ENCODE peak calls at places on chromosomes 2 and 18, in five cellular contexts. B is NCI-H1092 treated with DMSO at 0.1 percent for 48 hours, D is left ventricle myocardium inferior, R is KBM-7, O is HAP-1. I is an unnamed sample.

GRCh38 chr18:53070706-53071105 is 730.7 kb downstream of the DCC start:
- DNase-seq in R (no peak), B (peak), O (no peak), D (no peak), I (no peak)

GRCh38 chr18:49321800-49322461 is 138.5 kb downstream of the DYM start:
- DNase-seq in O (no peak), R (no peak), B (no peak), D (no peak), I (no peak)

GRCh38 chr2:45882707-45883106 is 231.2 kb downstream of the PRKCE start:
- DNase-seq in B (no peak), O (no peak), D (peak), R (no peak), I (no peak)

GRCh38 chr2:45915523-45915922 is 264.0 kb downstream of the PRKCE start:
- DNase-seq in R (no peak), O (no peak), D (no peak), B (no peak), I (no peak)

GRCh38 chr18:62881509-62882016 is 166.2 kb downstream of the PHLPP1 start:
- DNase-seq in O (no peak), B (peak), R (no peak), D (no peak), I (no peak)

GRCh38 chr2:207487650-207488315 is 42.0 kb upstream of the CREB1 start:
- DNase-seq in R (no peak), D (no peak), O (no peak), B (no peak), I (no peak)

GRCh38 chr18:68676913-68677312 is 38.0 kb downstream of the TMX3 start:
- DNase-seq in O (no peak), R (no peak), B (no peak), D (no peak), I (no peak)

GRCh38 chr18:28973324-28973723 is 796.4 kb upstream of the CDH2 start:
- DNase-seq in D (no peak), O (no peak), B (no peak), R (no peak), I (no peak)

GRCh38 chr2:198102120-198102519 is 297.7 kb downstream of the PLCL1 start:
- DNase-seq in R (no peak), D (no peak), B (no peak), O (no peak), I (no peak)

GRCh38 chr2:1136807-1137663 is 186.4 kb downstream of the SNTG2 start:
- DNase-seq in O (no peak), B (no peak), D (no peak), R (no peak), I (no peak)

I was measured in NT2/D1.